ENCODE peak calls at places on chromosomes 7 and 10, in six cellular contexts. One of them, this sample, is unnamed.

GRCh38 chr7:157425761-157426160 is 89.0 kb downstream of the DNAJB6 start:
- DNase-seq in right lobe of liver: no peak
- DNase-seq in CD4-positive, alpha-beta T cell: no peak
- DNase-seq in RWPE1: no peak
- DNase-seq in heart right ventricle: no peak
- DNase-seq in tibial nerve: no peak
- DNase-seq in this sample: no peak

GRCh38 chr7:121994625-121995410 is 121.9 kb downstream of the PTPRZ1 start:
- DNase-seq in right lobe of liver: peak; percentile 54
- DNase-seq in CD4-positive, alpha-beta T cell: peak; percentile 7
- DNase-seq in RWPE1: peak; percentile 73
- DNase-seq in heart right ventricle: peak; percentile 19
- DNase-seq in tibial nerve: peak; percentile 41
- DNase-seq in this sample: peak; percentile 71

GRCh38 chr10:130339911-130340310 is 203.7 kb downstream of the GLRX3 start:
- DNase-seq in right lobe of liver: no peak
- DNase-seq in CD4-positive, alpha-beta T cell: no peak
- DNase-seq in RWPE1: no peak
- DNase-seq in heart right ventricle: no peak
- DNase-seq in tibial nerve: no peak
- DNase-seq in this sample: no peak

GRCh38 chr10:34544400-34544799 is 270.7 kb downstream of the PARD3 start:
- DNase-seq in right lobe of liver: no peak
- DNase-seq in CD4-positive, alpha-beta T cell: no peak
- DNase-seq in RWPE1: no peak
- DNase-seq in heart right ventricle: no peak
- DNase-seq in tibial nerve: no peak
- DNase-seq in this sample: no peak

GRCh38 chr7:151665363-151665762 is 145.7 kb upstream of the RHEB start:
- DNase-seq in right lobe of liver: no peak
- DNase-seq in CD4-positive, alpha-beta T cell: no peak
- DNase-seq in RWPE1: no peak
- DNase-seq in heart right ventricle: peak; percentile 67
- DNase-seq in tibial nerve: no peak
- DNase-seq in this sample: no peak

GRCh38 chr10:86218842-86219241 is 147.8 kb downstream of the GRID1 start:
- DNase-seq in right lobe of liver: no peak
- DNase-seq in CD4-positive, alpha-beta T cell: no peak
- DNase-seq in RWPE1: no peak
- DNase-seq in heart right ventricle: no peak
- DNase-seq in tibial nerve: no peak
- DNase-seq in this sample: no peak

GRCh38 chr7:154965014-154965413 is 37.9 kb downstream of the PAXIP1 start:
- DNase-seq in right lobe of liver: no peak
- DNase-seq in CD4-positive, alpha-beta T cell: no peak
- DNase-seq in RWPE1: no peak
- DNase-seq in heart right ventricle: no peak
- DNase-seq in tibial nerve: no peak
- DNase-seq in this sample: no peak

GRCh38 chr10:47207280-47207613 is 92.8 kb upstream of the GDF10 start:
- DNase-seq in right lobe of liver: no peak
- DNase-seq in CD4-positive, alpha-beta T cell: no peak
- DNase-seq in RWPE1: no peak
- DNase-seq in heart right ventricle: no peak
- DNase-seq in tibial nerve: no peak
- DNase-seq in this sample: no peak

GRCh38 chr10:114412907-114413386 is 8.6 kb upstream of the AFAP1L2 start:
- DNase-seq in right lobe of liver: no peak
- DNase-seq in CD4-positive, alpha-beta T cell: no peak
- DNase-seq in RWPE1: no peak
- DNase-seq in heart right ventricle: no peak
- DNase-seq in tibial nerve: no peak
- DNase-seq in this sample: no peak

GRCh38 chr10:46220872-46221538 is 65.8 kb upstream of the ANTXRL start:
- DNase-seq in right lobe of liver: no peak
- DNase-seq in CD4-positive, alpha-beta T cell: no peak
- DNase-seq in RWPE1: no peak
- DNase-seq in heart right ventricle: no peak
- DNase-seq in tibial nerve: no peak
- DNase-seq in this sample: no peak

GRCh38 chr10:68235111-68235510 is 3.2 kb upstream of the ATOH7 start:
- DNase-seq in right lobe of liver: no peak
- DNase-seq in CD4-positive, alpha-beta T cell: no peak
- DNase-seq in RWPE1: peak; percentile 70
- DNase-seq in heart right ventricle: no peak
- DNase-seq in tibial nerve: no peak
- DNase-seq in this sample: no peak

GRCh38 chr10:68230268-68230667 is 1.6 kb downstream of the ATOH7 start:
- DNase-seq in right lobe of liver: no peak
- DNase-seq in CD4-positive, alpha-beta T cell: no peak
- DNase-seq in RWPE1: no peak
- DNase-seq in heart right ventricle: no peak
- DNase-seq in tibial nerve: no peak
- DNase-seq in this sample: no peak

GRCh38 chr10:68231106-68231901 is 609 bp downstream of the ATOH7 start:
- DNase-seq in right lobe of liver: peak; percentile 69
- DNase-seq in CD4-positive, alpha-beta T cell: no peak
- DNase-seq in RWPE1: peak; percentile 78
- DNase-seq in heart right ventricle: peak; percentile 60
- DNase-seq in tibial nerve: peak; percentile 33
- DNase-seq in this sample: no peak

GRCh38 chr10:68233045-68233444 is 1.1 kb upstream of the ATOH7 start:
- DNase-seq in right lobe of liver: no peak
- DNase-seq in CD4-positive, alpha-beta T cell: no peak
- DNase-seq in RWPE1: no peak
- DNase-seq in heart right ventricle: no peak
- DNase-seq in tibial nerve: no peak
- DNase-seq in this sample: no peak

GRCh38 chr10:68231916-68232315 is at the start of gene ATOH7:
- DNase-seq in right lobe of liver: no peak
- DNase-seq in CD4-positive, alpha-beta T cell: no peak
- DNase-seq in RWPE1: no peak
- DNase-seq in heart right ventricle: no peak
- DNase-seq in tibial nerve: no peak
- DNase-seq in this sample: no peak
- H3K27ac ChIP-seq in right lobe of liver: peak within 1 kb of the TSS; percentile 34
- H3K27ac ChIP-seq in CD4-positive, alpha-beta T cell: no peak within 1 kb of the TSS
- H3K27ac ChIP-seq in RWPE1: peak within 1 kb of the TSS; percentile 67
- H3K27ac ChIP-seq in heart right ventricle: peak within 1 kb of the TSS; percentile 69
- H3K27ac ChIP-seq in tibial nerve: peak within 1 kb of the TSS; percentile 88
- H3K27ac ChIP-seq in this sample: no peak within 1 kb of the TSS

GRCh38 chr10:121648078-121648477 is 49.8 kb upstream of the FGFR2 start:
- DNase-seq in right lobe of liver: no peak
- DNase-seq in CD4-positive, alpha-beta T cell: no peak
- DNase-seq in RWPE1: no peak
- DNase-seq in heart right ventricle: no peak
- DNase-seq in tibial nerve: no peak
- DNase-seq in this sample: no peak
- H3K27ac ChIP-seq in right lobe of liver: no peak overlapping the region
- H3K27ac ChIP-seq in CD4-positive, alpha-beta T cell: no peak overlapping the region
- H3K27ac ChIP-seq in RWPE1: no peak overlapping the region
- H3K27ac ChIP-seq in heart right ventricle: no peak overlapping the region
- H3K27ac ChIP-seq in tibial nerve: no peak overlapping the region
- H3K27ac ChIP-seq in this sample: no peak overlapping the region

GRCh38 chr7:77284633-77285032 is 85.0 kb upstream of the FGL2 start:
- DNase-seq in right lobe of liver: no peak
- DNase-seq in CD4-positive, alpha-beta T cell: no peak
- DNase-seq in RWPE1: no peak
- DNase-seq in heart right ventricle: no peak
- DNase-seq in tibial nerve: no peak
- DNase-seq in this sample: no peak

GRCh38 chr7:77288676-77289320 is 89.2 kb upstream of the FGL2 start:
- DNase-seq in right lobe of liver: no peak
- DNase-seq in CD4-positive, alpha-beta T cell: no peak
- DNase-seq in RWPE1: no peak
- DNase-seq in heart right ventricle: no peak
- DNase-seq in tibial nerve: no peak
- DNase-seq in this sample: no peak

GRCh38 chr7:77290425-77290824 is 90.8 kb upstream of the FGL2 start:
- DNase-seq in right lobe of liver: no peak
- DNase-seq in CD4-positive, alpha-beta T cell: no peak
- DNase-seq in RWPE1: no peak
- DNase-seq in heart right ventricle: no peak
- DNase-seq in tibial nerve: no peak
- DNase-seq in this sample: no peak

GRCh38 chr7:77293046-77293445 is 93.4 kb upstream of the FGL2 start:
- DNase-seq in right lobe of liver: no peak
- DNase-seq in CD4-positive, alpha-beta T cell: no peak
- DNase-seq in RWPE1: no peak
- DNase-seq in heart right ventricle: no peak
- DNase-seq in tibial nerve: no peak
- DNase-seq in this sample: no peak

DNA sequence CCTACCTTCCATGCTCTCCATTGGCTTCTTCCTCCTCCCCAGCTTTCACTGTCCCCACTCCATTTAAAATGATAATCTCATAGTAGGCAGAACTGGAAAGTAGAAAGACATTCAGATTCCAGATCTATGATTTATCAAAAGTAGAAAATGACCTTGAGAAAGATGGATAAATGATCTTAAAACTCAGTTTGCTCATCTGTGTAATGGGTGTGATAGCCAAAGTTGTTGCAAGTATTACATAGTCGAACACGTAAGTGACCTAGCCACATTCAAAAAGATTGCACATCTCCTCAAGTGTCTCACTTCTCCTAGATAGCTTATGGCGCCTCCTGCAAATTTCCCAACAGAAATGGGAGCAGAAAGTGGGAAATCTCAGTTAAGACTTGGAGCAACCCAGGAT is 89.8 kb upstream of the FGL2 start:
- DNase-seq in right lobe of liver: no peak
- DNase-seq in CD4-positive, alpha-beta T cell: no peak
- DNase-seq in RWPE1: no peak
- DNase-seq in heart right ventricle: no peak
- DNase-seq in tibial nerve: no peak
- DNase-seq in this sample: no peak
- H3K27ac ChIP-seq in right lobe of liver: no peak overlapping the region
- H3K27ac ChIP-seq in CD4-positive, alpha-beta T cell: no peak overlapping the region
- H3K27ac ChIP-seq in RWPE1: no peak overlapping the region
- H3K27ac ChIP-seq in heart right ventricle: no peak overlapping the region
- H3K27ac ChIP-seq in tibial nerve: no peak overlapping the region
- H3K27ac ChIP-seq in this sample: no peak overlapping the region

GRCh38 chr10:77872151-77872946 is 54.2 kb downstream of the DLG5 start:
- DNase-seq in right lobe of liver: no peak
- DNase-seq in CD4-positive, alpha-beta T cell: no peak
- DNase-seq in RWPE1: no peak
- DNase-seq in heart right ventricle: no peak
- DNase-seq in tibial nerve: no peak
- DNase-seq in this sample: no peak
- H3K27ac ChIP-seq in right lobe of liver: no peak overlapping the region
- H3K27ac ChIP-seq in CD4-positive, alpha-beta T cell: no peak overlapping the region
- H3K27ac ChIP-seq in RWPE1: peak overlapping the region; percentile 93
- H3K27ac ChIP-seq in heart right ventricle: no peak overlapping the region
- H3K27ac ChIP-seq in tibial nerve: peak overlapping the region; percentile 65
- H3K27ac ChIP-seq in this sample: no peak overlapping the region

GRCh38 chr7:47600199-47601118 is 18.5 kb upstream of the TNS3 start:
- DNase-seq in right lobe of liver: no peak
- DNase-seq in CD4-positive, alpha-beta T cell: no peak
- DNase-seq in RWPE1: peak; percentile 76
- DNase-seq in heart right ventricle: no peak
- DNase-seq in tibial nerve: no peak
- DNase-seq in this sample: no peak

GRCh38 chr7:47604496-47604890 is 22.6 kb upstream of the TNS3 start:
- DNase-seq in right lobe of liver: no peak
- DNase-seq in CD4-positive, alpha-beta T cell: no peak
- DNase-seq in RWPE1: no peak
- DNase-seq in heart right ventricle: no peak
- DNase-seq in tibial nerve: no peak
- DNase-seq in this sample: no peak

GRCh38 chr7:47602272-47603004 is 20.5 kb upstream of the TNS3 start:
- DNase-seq in right lobe of liver: no peak
- DNase-seq in CD4-positive, alpha-beta T cell: no peak
- DNase-seq in RWPE1: peak; percentile 25
- DNase-seq in heart right ventricle: no peak
- DNase-seq in tibial nerve: no peak
- DNase-seq in this sample: no peak

GRCh38 chr7:47601119-47601880 is 19.4 kb upstream of the TNS3 start:
- DNase-seq in right lobe of liver: no peak
- DNase-seq in CD4-positive, alpha-beta T cell: no peak
- DNase-seq in RWPE1: peak; percentile 96
- DNase-seq in heart right ventricle: no peak
- DNase-seq in tibial nerve: no peak
- DNase-seq in this sample: no peak

DNA sequence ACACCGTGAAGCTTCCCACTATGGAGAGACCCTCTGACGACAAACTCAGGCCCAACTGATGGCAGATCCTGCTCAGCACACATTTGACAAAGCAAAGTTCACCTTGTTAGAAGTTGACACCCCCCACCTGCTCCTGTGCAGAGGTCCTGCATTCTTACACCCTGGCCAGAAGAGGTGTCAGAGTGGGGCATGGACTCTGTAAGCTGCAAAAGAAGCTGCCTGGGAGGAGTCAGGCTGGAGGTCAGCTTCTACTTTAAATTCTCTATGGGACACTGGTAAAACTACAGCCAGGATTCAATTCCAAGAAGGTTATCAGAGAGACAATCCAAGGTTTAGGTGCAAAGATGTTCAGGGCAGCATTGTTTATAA is 20.0 kb upstream of the TNS3 start:
- DNase-seq in right lobe of liver: no peak
- DNase-seq in CD4-positive, alpha-beta T cell: no peak
- DNase-seq in RWPE1: no peak
- DNase-seq in heart right ventricle: no peak
- DNase-seq in tibial nerve: no peak
- DNase-seq in this sample: no peak
- H3K27ac ChIP-seq in right lobe of liver: no peak overlapping the region
- H3K27ac ChIP-seq in CD4-positive, alpha-beta T cell: no peak overlapping the region
- H3K27ac ChIP-seq in RWPE1: peak overlapping the region; percentile 94
- H3K27ac ChIP-seq in heart right ventricle: no peak overlapping the region
- H3K27ac ChIP-seq in tibial nerve: no peak overlapping the region
- H3K27ac ChIP-seq in this sample: no peak overlapping the region

GRCh38 chr7:136677456-136678365 is 190.7 kb upstream of the CHRM2 start:
- DNase-seq in right lobe of liver: no peak
- DNase-seq in CD4-positive, alpha-beta T cell: no peak
- DNase-seq in RWPE1: peak; percentile 3
- DNase-seq in heart right ventricle: no peak
- DNase-seq in tibial nerve: no peak
- DNase-seq in this sample: peak; percentile 95
- H3K27ac ChIP-seq in right lobe of liver: no peak overlapping the region
- H3K27ac ChIP-seq in CD4-positive, alpha-beta T cell: no peak overlapping the region
- H3K27ac ChIP-seq in RWPE1: peak overlapping the region; percentile 66
- H3K27ac ChIP-seq in heart right ventricle: no peak overlapping the region
- H3K27ac ChIP-seq in tibial nerve: no peak overlapping the region
- H3K27ac ChIP-seq in this sample: peak overlapping the region; percentile 97

This sample was measured in SK-N-MC.